ENCODE peak calls at places on chromosomes 12 and 14, in seven cellular contexts. One of them, this sample, is unnamed.
A peak's percentile ranks its signal among the peaks of the same experiment; 100 is the strongest.

GRCh38 chr14:31080489-31080888 is 54.3 kb upstream of the STRN3 start:
- DNase-seq in choroid plexus epithelial cell: no peak
- DNase-seq in H9: no peak
- DNase-seq in tibial artery: no peak
- DNase-seq in stomach: no peak
- DNase-seq in gastrocnemius medialis: no peak
- DNase-seq in CD4-positive, alpha-beta T cell: no peak
- DNase-seq in this sample: no peak

GRCh38 chr14:34693228-34693939 is 21.0 kb downstream of the CFL2 start:
- DNase-seq in choroid plexus epithelial cell: peak; percentile 19
- DNase-seq in H9: peak; percentile 94
- DNase-seq in tibial artery: no peak
- DNase-seq in stomach: peak; percentile 51
- DNase-seq in gastrocnemius medialis: peak; percentile 48
- DNase-seq in CD4-positive, alpha-beta T cell: no peak
- DNase-seq in this sample: peak; percentile 10

GRCh38 chr12:79019672-79020071 is 155.1 kb downstream of the SYT1 start:
- DNase-seq in choroid plexus epithelial cell: no peak
- DNase-seq in H9: no peak
- DNase-seq in tibial artery: no peak
- DNase-seq in stomach: no peak
- DNase-seq in gastrocnemius medialis: no peak
- DNase-seq in CD4-positive, alpha-beta T cell: no peak
- DNase-seq in this sample: no peak

GRCh38 chr12:78898416-78898815 is 33.8 kb downstream of the SYT1 start:
- DNase-seq in choroid plexus epithelial cell: peak; percentile 69
- DNase-seq in H9: no peak
- DNase-seq in tibial artery: no peak
- DNase-seq in stomach: no peak
- DNase-seq in gastrocnemius medialis: no peak
- DNase-seq in CD4-positive, alpha-beta T cell: no peak
- DNase-seq in this sample: no peak

GRCh38 chr12:39157696-39158342 is 252.4 kb upstream of the CPNE8 start:
- DNase-seq in choroid plexus epithelial cell: no peak
- DNase-seq in H9: no peak
- DNase-seq in tibial artery: no peak
- DNase-seq in stomach: no peak
- DNase-seq in gastrocnemius medialis: no peak
- DNase-seq in CD4-positive, alpha-beta T cell: no peak
- DNase-seq in this sample: no peak

GRCh38 chr12:40225984-40226602 is 1.3 kb downstream of the LRRK2 start:
- DNase-seq in choroid plexus epithelial cell: no peak
- DNase-seq in H9: no peak
- DNase-seq in tibial artery: no peak
- DNase-seq in stomach: no peak
- DNase-seq in gastrocnemius medialis: no peak
- DNase-seq in CD4-positive, alpha-beta T cell: no peak
- DNase-seq in this sample: no peak

GRCh38 chr12:42759622-42760273 is 170.2 kb upstream of the PRICKLE1 start:
- DNase-seq in choroid plexus epithelial cell: peak; percentile 83
- DNase-seq in H9: no peak
- DNase-seq in tibial artery: peak; percentile 80
- DNase-seq in stomach: peak; percentile 31
- DNase-seq in gastrocnemius medialis: peak; percentile 81
- DNase-seq in CD4-positive, alpha-beta T cell: no peak
- DNase-seq in this sample: no peak

GRCh38 chr14:59438148-59438766 is 26.9 kb downstream of the GPR135 start:
- DNase-seq in choroid plexus epithelial cell: peak; percentile 89
- DNase-seq in H9: no peak
- DNase-seq in tibial artery: no peak
- DNase-seq in stomach: no peak
- DNase-seq in gastrocnemius medialis: no peak
- DNase-seq in CD4-positive, alpha-beta T cell: no peak
- DNase-seq in this sample: no peak

GRCh38 chr14:62661818-62662217 is 383.4 kb downstream of the KCNH5 start:
- DNase-seq in choroid plexus epithelial cell: no peak
- DNase-seq in H9: no peak
- DNase-seq in tibial artery: no peak
- DNase-seq in stomach: no peak
- DNase-seq in gastrocnemius medialis: no peak
- DNase-seq in CD4-positive, alpha-beta T cell: no peak
- DNase-seq in this sample: no peak

GRCh38 chr12:123900898-123901376 is 71.7 kb downstream of the CCDC92 start:
- DNase-seq in choroid plexus epithelial cell: peak; percentile 52
- DNase-seq in H9: peak; percentile 80
- DNase-seq in tibial artery: no peak
- DNase-seq in stomach: no peak
- DNase-seq in gastrocnemius medialis: no peak
- DNase-seq in CD4-positive, alpha-beta T cell: no peak
- DNase-seq in this sample: peak; percentile 63

GRCh38 chr14:104548802-104549535 is 30.6 kb upstream of the C14orf180 start:
- DNase-seq in choroid plexus epithelial cell: no peak
- DNase-seq in H9: no peak
- DNase-seq in tibial artery: no peak
- DNase-seq in stomach: no peak
- DNase-seq in gastrocnemius medialis: no peak
- DNase-seq in CD4-positive, alpha-beta T cell: no peak
- DNase-seq in this sample: no peak

GRCh38 chr12:31118347-31118830 is 44.7 kb downstream of the DDX11 start:
- DNase-seq in choroid plexus epithelial cell: no peak
- DNase-seq in H9: peak; percentile 45
- DNase-seq in tibial artery: no peak
- DNase-seq in stomach: no peak
- DNase-seq in gastrocnemius medialis: no peak
- DNase-seq in CD4-positive, alpha-beta T cell: no peak
- DNase-seq in this sample: peak; percentile 52

GRCh38 chr14:54683882-54684794 is 117.2 kb downstream of the SAMD4A start:
- DNase-seq in choroid plexus epithelial cell: peak; percentile 81
- DNase-seq in H9: peak; percentile 79
- DNase-seq in tibial artery: peak; percentile 77
- DNase-seq in stomach: no peak
- DNase-seq in gastrocnemius medialis: peak; percentile 50
- DNase-seq in CD4-positive, alpha-beta T cell: no peak
- DNase-seq in this sample: no peak

GRCh38 chr12:72349491-72349890 is 77.3 kb downstream of the TRHDE start:
- DNase-seq in choroid plexus epithelial cell: no peak
- DNase-seq in H9: no peak
- DNase-seq in tibial artery: no peak
- DNase-seq in stomach: no peak
- DNase-seq in gastrocnemius medialis: no peak
- DNase-seq in CD4-positive, alpha-beta T cell: no peak
- DNase-seq in this sample: no peak

GRCh38 chr12:72346331-72346944 is 74.3 kb downstream of the TRHDE start:
- DNase-seq in choroid plexus epithelial cell: peak; percentile 91
- DNase-seq in H9: peak; percentile 89
- DNase-seq in tibial artery: no peak
- DNase-seq in stomach: peak; percentile 31
- DNase-seq in gastrocnemius medialis: peak; percentile 24
- DNase-seq in CD4-positive, alpha-beta T cell: no peak
- DNase-seq in this sample: peak; percentile 75
- TF ChIP-seq CTCF in choroid plexus epithelial cell: peak; percentile 79
- TF ChIP-seq CTCF in H9: peak; percentile 78
- TF ChIP-seq CTCF in tibial artery: peak; percentile 24
- TF ChIP-seq CTCF in stomach: peak; percentile 18
- TF ChIP-seq CTCF in gastrocnemius medialis: peak; percentile 34
- TF ChIP-seq CTCF in CD4-positive, alpha-beta T cell: no peak
- TF ChIP-seq CTCF in this sample: peak; percentile 57

GRCh38 chr12:24778486-24779304 is 170.2 kb downstream of the BCAT1 start:
- DNase-seq in choroid plexus epithelial cell: peak; percentile 84
- DNase-seq in H9: no peak
- DNase-seq in tibial artery: no peak
- DNase-seq in stomach: no peak
- DNase-seq in gastrocnemius medialis: no peak
- DNase-seq in CD4-positive, alpha-beta T cell: no peak
- DNase-seq in this sample: no peak
- TF ChIP-seq CTCF in choroid plexus epithelial cell: peak; percentile 57
- TF ChIP-seq CTCF in H9: peak; percentile 75
- TF ChIP-seq CTCF in tibial artery: peak; percentile 27
- TF ChIP-seq CTCF in stomach: no peak
- TF ChIP-seq CTCF in gastrocnemius medialis: no peak
- TF ChIP-seq CTCF in CD4-positive, alpha-beta T cell: no peak
- TF ChIP-seq CTCF in this sample: peak; percentile 60

GRCh38 chr12:52661668-52662067 is 9.7 kb upstream of the KRT2 start:
- DNase-seq in choroid plexus epithelial cell: no peak
- DNase-seq in H9: no peak
- DNase-seq in tibial artery: no peak
- DNase-seq in stomach: no peak
- DNase-seq in gastrocnemius medialis: no peak
- DNase-seq in CD4-positive, alpha-beta T cell: no peak
- DNase-seq in this sample: no peak
- TF ChIP-seq CTCF in choroid plexus epithelial cell: no peak
- TF ChIP-seq CTCF in H9: no peak
- TF ChIP-seq CTCF in tibial artery: no peak
- TF ChIP-seq CTCF in stomach: no peak
- TF ChIP-seq CTCF in gastrocnemius medialis: no peak
- TF ChIP-seq CTCF in CD4-positive, alpha-beta T cell: no peak
- TF ChIP-seq CTCF in this sample: no peak

GRCh38 chr12:83123039-83123438 is 436.3 kb downstream of the TMTC2 start:
- DNase-seq in choroid plexus epithelial cell: no peak
- DNase-seq in H9: no peak
- DNase-seq in tibial artery: no peak
- DNase-seq in stomach: no peak
- DNase-seq in gastrocnemius medialis: no peak
- DNase-seq in CD4-positive, alpha-beta T cell: no peak
- DNase-seq in this sample: no peak

GRCh38 chr12:83122623-83122934 is 435.9 kb downstream of the TMTC2 start:
- DNase-seq in choroid plexus epithelial cell: no peak
- DNase-seq in H9: no peak
- DNase-seq in tibial artery: no peak
- DNase-seq in stomach: no peak
- DNase-seq in gastrocnemius medialis: no peak
- DNase-seq in CD4-positive, alpha-beta T cell: no peak
- DNase-seq in this sample: no peak

DNA sequence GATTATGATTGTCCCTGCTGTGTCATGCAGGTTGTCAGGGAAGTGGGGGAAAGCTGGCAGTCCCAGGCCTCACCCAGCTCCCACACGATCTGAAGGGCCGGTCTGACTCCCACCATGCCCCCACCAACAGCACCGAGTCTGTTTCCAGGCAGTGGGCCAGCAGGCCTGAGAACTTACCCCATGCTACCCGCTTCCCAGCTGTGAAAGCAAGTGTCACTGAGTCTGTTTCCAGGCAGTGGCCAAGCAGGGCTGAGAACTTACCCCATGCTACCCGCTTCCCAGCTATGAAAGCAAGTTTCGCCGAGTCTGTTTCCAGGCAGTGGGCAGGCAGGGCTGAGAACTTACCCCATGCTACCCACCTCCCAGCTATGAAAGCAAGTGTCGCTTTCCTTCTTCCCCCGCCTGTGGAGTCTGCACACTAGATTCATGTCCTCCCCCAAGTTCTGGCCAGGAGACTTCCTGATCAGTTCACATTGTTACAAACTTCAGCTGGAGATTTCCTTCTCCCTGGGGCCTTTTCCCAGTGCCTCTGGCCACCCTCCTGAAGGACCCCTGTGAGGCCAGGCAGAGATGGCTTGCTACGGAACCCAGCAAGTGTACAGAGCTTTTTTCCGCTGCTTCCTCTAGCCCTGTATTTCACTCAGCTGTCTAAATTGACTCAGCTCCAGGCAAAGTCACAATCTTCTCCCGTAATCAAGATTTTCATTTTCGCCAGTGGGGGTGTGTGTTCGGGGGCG is 435.3 kb downstream of the TMTC2 start:
- DNase-seq in choroid plexus epithelial cell: no peak
- DNase-seq in H9: no peak
- DNase-seq in tibial artery: no peak
- DNase-seq in stomach: no peak
- DNase-seq in gastrocnemius medialis: no peak
- DNase-seq in CD4-positive, alpha-beta T cell: no peak
- DNase-seq in this sample: no peak
- TF ChIP-seq CTCF in choroid plexus epithelial cell: no peak
- TF ChIP-seq CTCF in H9: no peak
- TF ChIP-seq CTCF in tibial artery: no peak
- TF ChIP-seq CTCF in stomach: no peak
- TF ChIP-seq CTCF in gastrocnemius medialis: no peak
- TF ChIP-seq CTCF in CD4-positive, alpha-beta T cell: no peak
- TF ChIP-seq CTCF in this sample: no peak

DNA sequence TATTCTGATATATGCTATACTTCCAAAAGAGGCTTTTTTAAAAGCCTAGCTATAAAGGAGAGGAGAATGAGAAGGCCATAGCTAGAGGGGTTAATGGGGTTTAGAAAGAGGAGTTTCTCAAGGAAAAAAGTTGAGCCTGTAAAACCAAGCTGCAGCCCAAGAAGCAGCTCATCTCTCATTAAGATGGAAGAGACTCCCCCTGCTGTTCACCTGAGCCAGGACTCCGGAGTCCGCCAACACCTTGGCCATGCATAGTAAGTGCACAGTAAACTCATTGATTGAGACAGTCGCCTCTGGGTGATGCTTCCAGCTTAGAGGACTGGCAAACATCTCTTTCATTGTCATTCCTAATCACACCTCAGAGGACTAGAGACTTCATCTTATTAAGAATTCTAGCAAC is 46.2 kb downstream of the ANO2 start:
- DNase-seq in choroid plexus epithelial cell: no peak
- DNase-seq in H9: peak; percentile 63
- DNase-seq in tibial artery: no peak
- DNase-seq in stomach: no peak
- DNase-seq in gastrocnemius medialis: no peak
- DNase-seq in CD4-positive, alpha-beta T cell: no peak
- DNase-seq in this sample: no peak
- TF ChIP-seq CTCF in choroid plexus epithelial cell: no peak
- TF ChIP-seq CTCF in H9: peak; percentile 68
- TF ChIP-seq CTCF in tibial artery: no peak
- TF ChIP-seq CTCF in stomach: no peak
- TF ChIP-seq CTCF in gastrocnemius medialis: no peak
- TF ChIP-seq CTCF in CD4-positive, alpha-beta T cell: no peak
- TF ChIP-seq CTCF in this sample: no peak

This sample was measured in nephron progenitor cell.